ENCODE peak calls at places on chromosomes 4 and X, in four cellular contexts. G is AG09309, E is hepatocyte, W is dorsolateral prefrontal cortex. S is an unnamed sample.

GRCh38 chrX:24243692-24244091 is 70.2 kb downstream of the SUPT20HL2 start:
- DNase-seq in W (no peak), E (no peak), G (peak; percentile 50), S (no peak)

GRCh38 chr4:15239866-15240265 is 188.0 kb upstream of the C1QTNF7 start:
- DNase-seq in G (no peak), E (peak; percentile 12), W (no peak), S (peak; percentile 46)

GRCh38 chrX:154412468-154412867 is 1.1 kb downstream of the TAFAZZIN start:
- DNase-seq in W (no peak), G (no peak), E (peak; percentile 5), S (no peak)

GRCh38 chr4:155442267-155443105 is 65.7 kb upstream of the MAP9 start:
- DNase-seq in W (peak; percentile 91), E (peak; percentile 83), G (peak; percentile 21), S (peak; percentile 51)

GRCh38 chr4:78667337-78667736 is 108.8 kb upstream of the BMP2K start:
- DNase-seq in E (no peak), G (no peak), W (no peak), S (no peak)

GRCh38 chr4:1246901-1247810 is 1.8 kb downstream of the CTBP1 start:
- DNase-seq in W (peak; percentile 33), E (peak; percentile 55), G (no peak), S (no peak)

GRCh38 chr4:177419416-177419815 is 22.8 kb downstream of the AGA start:
- DNase-seq in G (no peak), E (no peak), W (no peak), S (no peak)

GRCh38 chr4:99847362-99847976 is 30.8 kb downstream of the DAPP1 start:
- DNase-seq in W (no peak), G (no peak), E (no peak), S (no peak)

GRCh38 chrX:48649109-48649508 is 34.5 kb upstream of the WAS start:
- DNase-seq in G (no peak), W (no peak), E (no peak), S (no peak)

DNA sequence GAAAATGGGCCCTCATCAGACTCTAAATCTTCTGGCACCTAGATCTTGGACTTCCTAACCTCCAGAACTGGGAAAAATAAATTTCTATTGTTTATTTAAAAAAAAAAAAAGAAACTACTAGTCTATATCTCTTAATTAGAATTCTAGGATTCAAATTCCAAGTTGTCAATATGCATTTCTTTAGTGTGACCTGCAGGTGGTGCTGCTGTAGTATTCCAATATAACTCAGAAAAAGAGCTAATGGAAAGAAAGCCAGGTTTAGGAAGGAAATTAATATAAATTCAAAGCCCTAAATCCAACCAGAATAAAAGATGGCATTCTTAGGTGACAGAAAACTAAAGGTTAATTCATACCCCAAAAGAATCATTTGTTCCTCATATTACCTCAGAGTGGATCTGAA is 80.0 kb upstream of the NALF2 start:
- DNase-seq in G (no peak), E (peak; percentile 14), W (no peak), S (no peak)
- TF ChIP-seq CTCF in G (peak; percentile 47), E (peak; percentile 31), W (peak; percentile 50), S (peak; percentile 14)

GRCh38 chr4:98262431-98262830 is 1.2 kb downstream of the RAP1GDS1 start:
- DNase-seq in W (no peak), E (no peak), G (no peak), S (no peak)
- H3K4me3 ChIP-seq in W (peak overlapping the region; percentile 91), E (peak overlapping the region; percentile 86), G (peak overlapping the region; percentile 86), S (peak overlapping the region; percentile 88)

GRCh38 chrX:121323337-121323736 is 275.9 kb downstream of the GLUD2 start:
- DNase-seq in W (no peak), E (no peak), G (no peak), S (no peak)

GRCh38 chrX:121322159-121322558 is 274.7 kb downstream of the GLUD2 start:
- DNase-seq in G (no peak), E (no peak), W (no peak), S (no peak)
- TF ChIP-seq CTCF in G (no peak), E (no peak), W (no peak), S (no peak)

GRCh38 chrX:106612403-106612789 is 618 bp downstream of the RADX start:
- DNase-seq in E (peak; percentile 13), W (no peak), G (no peak), S (no peak)

GRCh38 chrX:106615041-106615440 is 3.3 kb downstream of the RADX start:
- DNase-seq in W (no peak), E (no peak), G (no peak), S (no peak)

GRCh38 chrX:106613277-106613676 is 1.5 kb downstream of the RADX start:
- DNase-seq in W (no peak), G (no peak), E (no peak), S (no peak)

GRCh38 chrX:106611323-106611681 is 476 bp upstream of the RADX start:
- DNase-seq in E (no peak), W (no peak), G (no peak), S (no peak)

GRCh38 chrX:106611682-106612402 is at the start of gene RADX:
- DNase-seq in W (peak; percentile 79), E (peak; percentile 89), G (no peak), S (peak; percentile 19)
- H3K4me3 ChIP-seq in W (peak within 1 kb of the TSS; percentile 66), E (peak within 1 kb of the TSS; percentile 28), G (peak within 1 kb of the TSS; percentile 62), S (peak within 1 kb of the TSS; percentile 41)

DNA sequence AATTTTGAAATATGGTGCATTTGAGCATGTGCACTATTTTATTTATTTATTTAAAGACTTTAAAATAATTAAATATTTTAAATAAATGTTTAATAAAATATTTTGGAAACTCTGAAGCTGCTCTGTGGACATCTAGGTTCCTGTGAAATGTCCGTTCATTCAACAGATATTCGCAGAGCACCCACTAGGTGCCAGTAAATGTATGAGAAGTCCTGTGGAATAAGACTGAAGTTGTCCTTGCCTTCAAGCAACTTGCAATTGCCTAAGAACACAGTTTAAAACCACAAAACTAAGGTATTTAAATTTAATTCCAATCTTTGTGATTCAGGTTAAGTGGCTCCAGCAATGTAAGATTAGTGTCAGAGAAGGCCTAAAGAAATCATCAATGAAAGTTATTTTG is 306.7 kb downstream of the GBA3 start:
- DNase-seq in G (no peak), E (no peak), W (no peak), S (no peak)
- TF ChIP-seq CTCF in G (no peak), E (no peak), W (no peak), S (no peak)

S was measured in HFF-Myc.